ENCODE peak calls at places on chromosomes 4 and X, in four cellular contexts. One of them, this sample, is unnamed.

GRCh38 chr4:40995850-40996249 is 218.5 kb downstream of the APBB2 start:
- DNase-seq in pulmonary artery endothelial cell: no peak
- DNase-seq in lower lobe of right lung: no peak
- DNase-seq in brain microvascular endothelial cell: no peak
- DNase-seq in this sample: no peak

GRCh38 chrX:44071070-44071645 is 98.0 kb upstream of the NDP start:
- DNase-seq in pulmonary artery endothelial cell: no peak
- DNase-seq in lower lobe of right lung: no peak
- DNase-seq in brain microvascular endothelial cell: no peak
- DNase-seq in this sample: no peak

GRCh38 chr4:30714408-30715031 is 5.6 kb upstream of the PCDH7 start:
- DNase-seq in pulmonary artery endothelial cell: no peak
- DNase-seq in lower lobe of right lung: no peak
- DNase-seq in brain microvascular endothelial cell: peak
- DNase-seq in this sample: peak

GRCh38 chr4:147160908-147161513 is 215.3 kb upstream of the TTC29 start:
- DNase-seq in pulmonary artery endothelial cell: no peak
- DNase-seq in lower lobe of right lung: no peak
- DNase-seq in brain microvascular endothelial cell: peak
- DNase-seq in this sample: peak

GRCh38 chr4:138297743-138298405 is 55.7 kb upstream of the SLC7A11 start:
- DNase-seq in pulmonary artery endothelial cell: no peak
- DNase-seq in lower lobe of right lung: no peak
- DNase-seq in brain microvascular endothelial cell: no peak
- DNase-seq in this sample: no peak

GRCh38 chr4:77804471-77804870 is 14.7 kb downstream of the CNOT6L start:
- DNase-seq in pulmonary artery endothelial cell: no peak
- DNase-seq in lower lobe of right lung: no peak
- DNase-seq in brain microvascular endothelial cell: no peak
- DNase-seq in this sample: no peak

GRCh38 chr4:24736066-24736465 is 59.3 kb upstream of the SOD3 start:
- DNase-seq in pulmonary artery endothelial cell: peak
- DNase-seq in lower lobe of right lung: peak
- DNase-seq in brain microvascular endothelial cell: peak
- DNase-seq in this sample: peak

GRCh38 chr4:128357286-128357685 is 69.7 kb upstream of the PGRMC2 start:
- DNase-seq in pulmonary artery endothelial cell: peak
- DNase-seq in lower lobe of right lung: no peak
- DNase-seq in brain microvascular endothelial cell: no peak
- DNase-seq in this sample: no peak

GRCh38 chr4:111398906-111399330 is 746.3 kb upstream of the FAM241A start:
- DNase-seq in pulmonary artery endothelial cell: no peak
- DNase-seq in lower lobe of right lung: no peak
- DNase-seq in brain microvascular endothelial cell: no peak
- DNase-seq in this sample: no peak

GRCh38 chrX:101442095-101442494 is 34.1 kb downstream of the HNRNPH2 start:
- DNase-seq in pulmonary artery endothelial cell: no peak
- DNase-seq in lower lobe of right lung: no peak
- DNase-seq in brain microvascular endothelial cell: no peak
- DNase-seq in this sample: no peak

GRCh38 chr4:165191814-165192499 is 15.4 kb upstream of the KLHL2 start:
- DNase-seq in pulmonary artery endothelial cell: no peak
- DNase-seq in lower lobe of right lung: no peak
- DNase-seq in brain microvascular endothelial cell: no peak
- DNase-seq in this sample: no peak

GRCh38 chrX:51496501-51497291 is at the start of gene NUDT11:
- DNase-seq in pulmonary artery endothelial cell: no peak
- DNase-seq in lower lobe of right lung: peak
- DNase-seq in brain microvascular endothelial cell: peak
- DNase-seq in this sample: peak

GRCh38 chr4:124079174-124079780 is 633.3 kb downstream of the ANKRD50 start:
- DNase-seq in pulmonary artery endothelial cell: no peak
- DNase-seq in lower lobe of right lung: no peak
- DNase-seq in brain microvascular endothelial cell: no peak
- DNase-seq in this sample: no peak

GRCh38 chrX:47637546-47638195 is 7.9 kb upstream of the CFP start:
- DNase-seq in pulmonary artery endothelial cell: no peak
- DNase-seq in lower lobe of right lung: peak
- DNase-seq in brain microvascular endothelial cell: no peak
- DNase-seq in this sample: peak

GRCh38 chr4:151583188-151583587 is 174.2 kb downstream of the FHIP1A start:
- DNase-seq in pulmonary artery endothelial cell: no peak
- DNase-seq in lower lobe of right lung: no peak
- DNase-seq in brain microvascular endothelial cell: no peak
- DNase-seq in this sample: no peak

GRCh38 chr4:26806331-26806730 is 54.3 kb upstream of the STIM2 start:
- DNase-seq in pulmonary artery endothelial cell: no peak
- DNase-seq in lower lobe of right lung: no peak
- DNase-seq in brain microvascular endothelial cell: no peak
- DNase-seq in this sample: no peak

GRCh38 chrX:30690330-30690729 is 37.1 kb downstream of the GK start:
- DNase-seq in pulmonary artery endothelial cell: no peak
- DNase-seq in lower lobe of right lung: no peak
- DNase-seq in brain microvascular endothelial cell: no peak
- DNase-seq in this sample: no peak

GRCh38 chr4:134727696-134728095 is 526.1 kb upstream of the PABPC4L start:
- DNase-seq in pulmonary artery endothelial cell: no peak
- DNase-seq in lower lobe of right lung: no peak
- DNase-seq in brain microvascular endothelial cell: no peak
- DNase-seq in this sample: no peak

GRCh38 chrX:132181364-132181763 is 37.9 kb downstream of the RAP2C start:
- DNase-seq in pulmonary artery endothelial cell: no peak
- DNase-seq in lower lobe of right lung: no peak
- DNase-seq in brain microvascular endothelial cell: no peak
- DNase-seq in this sample: no peak

GRCh38 chr4:77043507-77044131 is 32.2 kb downstream of the CCNI start:
- DNase-seq in pulmonary artery endothelial cell: no peak
- DNase-seq in lower lobe of right lung: no peak
- DNase-seq in brain microvascular endothelial cell: no peak
- DNase-seq in this sample: no peak

GRCh38 chr4:128481752-128482480 is 194.3 kb upstream of the PGRMC2 start:
- DNase-seq in pulmonary artery endothelial cell: no peak
- DNase-seq in lower lobe of right lung: no peak
- DNase-seq in brain microvascular endothelial cell: no peak
- DNase-seq in this sample: no peak

GRCh38 chr4:87310691-87311335 is 11.9 kb downstream of the HSD17B13 start:
- DNase-seq in pulmonary artery endothelial cell: no peak
- DNase-seq in lower lobe of right lung: no peak
- DNase-seq in brain microvascular endothelial cell: no peak
- DNase-seq in this sample: no peak

GRCh38 chr4:1041147-1041935 is 29.9 kb downstream of the FGFRL1 start:
- DNase-seq in pulmonary artery endothelial cell: no peak
- DNase-seq in lower lobe of right lung: no peak
- DNase-seq in brain microvascular endothelial cell: peak
- DNase-seq in this sample: no peak

GRCh38 chr4:137608085-137608484 is 75.8 kb upstream of the PCDH18 start:
- DNase-seq in pulmonary artery endothelial cell: no peak
- DNase-seq in lower lobe of right lung: no peak
- DNase-seq in brain microvascular endothelial cell: no peak
- DNase-seq in this sample: peak

GRCh38 chrX:40947276-40947675 is 138.0 kb upstream of the USP9X start:
- DNase-seq in pulmonary artery endothelial cell: no peak
- DNase-seq in lower lobe of right lung: no peak
- DNase-seq in brain microvascular endothelial cell: peak
- DNase-seq in this sample: no peak

GRCh38 chr4:3824521-3825270 is 58.5 kb downstream of the ADRA2C start:
- DNase-seq in pulmonary artery endothelial cell: no peak
- DNase-seq in lower lobe of right lung: peak
- DNase-seq in brain microvascular endothelial cell: no peak
- DNase-seq in this sample: no peak

GRCh38 chr4:151356510-151356909 is 31.1 kb upstream of the SH3D19 start:
- DNase-seq in pulmonary artery endothelial cell: no peak
- DNase-seq in lower lobe of right lung: no peak
- DNase-seq in brain microvascular endothelial cell: peak
- DNase-seq in this sample: no peak

GRCh38 chrX:7448123-7448522 is 300.2 kb upstream of the PUDP start:
- DNase-seq in pulmonary artery endothelial cell: no peak
- DNase-seq in lower lobe of right lung: no peak
- DNase-seq in brain microvascular endothelial cell: no peak
- DNase-seq in this sample: no peak

GRCh38 chrX:131288738-131289511 is at the start of gene IGSF1:
- DNase-seq in pulmonary artery endothelial cell: no peak
- DNase-seq in lower lobe of right lung: no peak
- DNase-seq in brain microvascular endothelial cell: peak
- DNase-seq in this sample: peak

GRCh38 chr4:87839309-87839946 is 6.7 kb downstream of the MEPE start:
- DNase-seq in pulmonary artery endothelial cell: no peak
- DNase-seq in lower lobe of right lung: no peak
- DNase-seq in brain microvascular endothelial cell: peak
- DNase-seq in this sample: peak

GRCh38 chrX:519741-520140 is 110.8 kb upstream of the SHOX start:
- DNase-seq in pulmonary artery endothelial cell: no peak
- DNase-seq in lower lobe of right lung: no peak
- DNase-seq in brain microvascular endothelial cell: no peak
- DNase-seq in this sample: no peak

GRCh38 chr4:84944952-84945351 is 21.5 kb downstream of the WDFY3 start:
- DNase-seq in pulmonary artery endothelial cell: no peak
- DNase-seq in lower lobe of right lung: no peak
- DNase-seq in brain microvascular endothelial cell: no peak
- DNase-seq in this sample: no peak

GRCh38 chr4:162241857-162242256 is 78.1 kb upstream of the FSTL5 start:
- DNase-seq in pulmonary artery endothelial cell: no peak
- DNase-seq in lower lobe of right lung: no peak
- DNase-seq in brain microvascular endothelial cell: no peak
- DNase-seq in this sample: no peak

GRCh38 chrX:53184836-53185235 is 40.2 kb downstream of the KDM5C start:
- DNase-seq in pulmonary artery endothelial cell: no peak
- DNase-seq in lower lobe of right lung: no peak
- DNase-seq in brain microvascular endothelial cell: peak
- DNase-seq in this sample: no peak

GRCh38 chrX:373641-374471 is 12.9 kb downstream of the PPP2R3B start:
- DNase-seq in pulmonary artery endothelial cell: no peak
- DNase-seq in lower lobe of right lung: no peak
- DNase-seq in brain microvascular endothelial cell: no peak
- DNase-seq in this sample: peak

GRCh38 chr4:55121246-55121645 is 4.1 kb downstream of the KDR start:
- DNase-seq in pulmonary artery endothelial cell: peak
- DNase-seq in lower lobe of right lung: no peak
- DNase-seq in brain microvascular endothelial cell: no peak
- DNase-seq in this sample: no peak

GRCh38 chrX:29231800-29232199 is 644.6 kb downstream of the IL1RAPL1 start:
- DNase-seq in pulmonary artery endothelial cell: no peak
- DNase-seq in lower lobe of right lung: no peak
- DNase-seq in brain microvascular endothelial cell: no peak
- DNase-seq in this sample: no peak

GRCh38 chr4:126697748-126698147 is 935.0 kb upstream of the INTU start:
- DNase-seq in pulmonary artery endothelial cell: peak
- DNase-seq in lower lobe of right lung: no peak
- DNase-seq in brain microvascular endothelial cell: no peak
- DNase-seq in this sample: no peak

This sample was measured in iPS-NIHi11.